ENCODE peak calls at places on chromosome X, in five cellular contexts. W, S, Y, G and R are unnamed samples.

GRCh38 chrX:50108264-50108663 is 92.5 kb downstream of the AKAP4 start:
- ATAC-seq in S (no peak), Y (no peak), G (no peak), W (no peak), R (no peak)

GRCh38 chrX:136880003-136880451 is 498 bp downstream of the RBMX start:
- ATAC-seq in W (peak; percentile 59), G (peak; percentile 58), S (peak; percentile 38), Y (peak; percentile 51), R (peak; percentile 29)

GRCh38 chrX:22085969-22086368 is 53.8 kb downstream of the PHEX start:
- ATAC-seq in Y (no peak), S (no peak), W (no peak), G (no peak), R (no peak)

GRCh38 chrX:2327423-2327822 is 173.4 kb downstream of the DHRSX start:
- ATAC-seq in W (no peak), G (no peak), Y (no peak), S (no peak), R (no peak)

GRCh38 chrX:22134681-22135080 is 102.6 kb downstream of the PHEX start:
- ATAC-seq in Y (peak; percentile 56), S (peak; percentile 26), G (no peak), W (peak; percentile 55), R (peak; percentile 61)

GRCh38 chrX:150522494-150522893 is 45.9 kb upstream of the MTM1 start:
- ATAC-seq in G (no peak), Y (no peak), W (no peak), S (no peak), R (no peak)

GRCh38 chrX:153970398-153971123 is 1.1 kb downstream of the HCFC1 start:
- ATAC-seq in Y (peak; percentile 17), G (peak; percentile 12), S (peak; percentile 12), W (peak; percentile 16), R (peak; percentile 9)

GRCh38 chrX:7164174-7164573 is 16.2 kb upstream of the PUDP start:
- ATAC-seq in S (no peak), W (no peak), G (no peak), Y (no peak), R (no peak)

GRCh38 chrX:50447535-50447934 is 23.1 kb downstream of the DGKK start:
- ATAC-seq in G (no peak), Y (no peak), W (no peak), S (no peak), R (no peak)

GRCh38 chrX:96721398-96721797 is 36.8 kb downstream of the DIAPH2 start:
- ATAC-seq in Y (no peak), G (no peak), W (no peak), S (peak; percentile 92), R (no peak)

GRCh38 chrX:118761950-118762725 is 34.7 kb downstream of the IL13RA1 start:
- ATAC-seq in Y (no peak), S (no peak), W (no peak), G (no peak), R (no peak)

GRCh38 chrX:18956322-18957032 is 27.4 kb downstream of the PHKA2 start:
- ATAC-seq in G (no peak), W (no peak), Y (no peak), S (peak; percentile 71), R (no peak)

GRCh38 chrX:13077168-13077567 is 32.7 kb upstream of the FAM9C start:
- ATAC-seq in Y (no peak), W (no peak), S (peak; percentile 27), G (no peak), R (peak; percentile 56)

GRCh38 chrX:120725874-120726273 is 96.0 kb upstream of the C1GALT1C1 start:
- ATAC-seq in Y (no peak), W (no peak), G (no peak), S (no peak), R (no peak)

GRCh38 chrX:110992611-110993010 is 103.4 kb upstream of the PAK3 start:
- ATAC-seq in W (no peak), Y (no peak), G (no peak), S (peak; percentile 61), R (no peak)

GRCh38 chrX:142898164-142898563 is 127.6 kb upstream of the SPANXN4 start:
- ATAC-seq in Y (no peak), S (no peak), W (no peak), G (no peak), R (no peak)

GRCh38 chrX:65674351-65674893 is 7.0 kb downstream of the MSN start:
- ATAC-seq in W (peak; percentile 41), S (peak; percentile 45), Y (peak; percentile 32), G (peak; percentile 68), R (no peak)